ENCODE peak calls at places on chromosomes 16 and 17, in ten cellular contexts. One of them, this sample, is unnamed.

GRCh38 chr16:78668393-78668792 is 568.9 kb downstream of the WWOX start:
- DNase-seq in neural progenitor cell: no peak
- DNase-seq in A549: no peak
- DNase-seq in CD8-positive, alpha-beta T cell: no peak
- DNase-seq in colonic mucosa: no peak
- DNase-seq in heart right ventricle: no peak
- DNase-seq in heart left ventricle: no peak
- DNase-seq in H1: no peak
- DNase-seq in tibial nerve: no peak
- DNase-seq in left ventricle myocardium inferior: no peak
- DNase-seq in this sample: no peak

GRCh38 chr16:78731785-78732184 is 632.3 kb downstream of the WWOX start:
- DNase-seq in neural progenitor cell: no peak
- DNase-seq in A549: no peak
- DNase-seq in CD8-positive, alpha-beta T cell: no peak
- DNase-seq in colonic mucosa: no peak
- DNase-seq in heart right ventricle: no peak
- DNase-seq in heart left ventricle: no peak
- DNase-seq in H1: no peak
- DNase-seq in tibial nerve: no peak
- DNase-seq in left ventricle myocardium inferior: no peak
- DNase-seq in this sample: no peak

GRCh38 chr17:75774988-75775668 is 9.5 kb upstream of the UNK start:
- DNase-seq in neural progenitor cell: no peak
- DNase-seq in A549: no peak
- DNase-seq in CD8-positive, alpha-beta T cell: peak; percentile 36
- DNase-seq in colonic mucosa: no peak
- DNase-seq in heart right ventricle: no peak
- DNase-seq in heart left ventricle: no peak
- DNase-seq in H1: peak; percentile 57
- DNase-seq in tibial nerve: peak; percentile 8
- DNase-seq in left ventricle myocardium inferior: no peak
- DNase-seq in this sample: no peak

GRCh38 chr17:3658784-3659449 is 9.5 kb downstream of the TAX1BP3 start:
- DNase-seq in neural progenitor cell: no peak
- DNase-seq in A549: no peak
- DNase-seq in CD8-positive, alpha-beta T cell: no peak
- DNase-seq in colonic mucosa: no peak
- DNase-seq in heart right ventricle: no peak
- DNase-seq in heart left ventricle: no peak
- DNase-seq in H1: no peak
- DNase-seq in tibial nerve: no peak
- DNase-seq in left ventricle myocardium inferior: no peak
- DNase-seq in this sample: no peak

GRCh38 chr17:7587420-7587786 is 2.5 kb downstream of the SOX15 start:
- DNase-seq in neural progenitor cell: no peak
- DNase-seq in A549: no peak
- DNase-seq in CD8-positive, alpha-beta T cell: no peak
- DNase-seq in colonic mucosa: no peak
- DNase-seq in heart right ventricle: no peak
- DNase-seq in heart left ventricle: no peak
- DNase-seq in H1: no peak
- DNase-seq in tibial nerve: no peak
- DNase-seq in left ventricle myocardium inferior: no peak
- DNase-seq in this sample: no peak

GRCh38 chr16:51763072-51763658 is 612.1 kb upstream of the SALL1 start:
- DNase-seq in neural progenitor cell: peak; percentile 91
- DNase-seq in A549: no peak
- DNase-seq in CD8-positive, alpha-beta T cell: no peak
- DNase-seq in colonic mucosa: no peak
- DNase-seq in heart right ventricle: no peak
- DNase-seq in heart left ventricle: no peak
- DNase-seq in H1: no peak
- DNase-seq in tibial nerve: no peak
- DNase-seq in left ventricle myocardium inferior: no peak
- DNase-seq in this sample: no peak

GRCh38 chr17:1228752-1229353 is 41.4 kb upstream of the BHLHA9 start:
- DNase-seq in neural progenitor cell: peak; percentile 24
- DNase-seq in A549: no peak
- DNase-seq in CD8-positive, alpha-beta T cell: no peak
- DNase-seq in colonic mucosa: no peak
- DNase-seq in heart right ventricle: peak; percentile 22
- DNase-seq in heart left ventricle: no peak
- DNase-seq in H1: peak; percentile 60
- DNase-seq in tibial nerve: no peak
- DNase-seq in left ventricle myocardium inferior: no peak
- DNase-seq in this sample: no peak

GRCh38 chr16:26818393-26818792 is 248.3 kb upstream of the C16orf82 start:
- DNase-seq in neural progenitor cell: no peak
- DNase-seq in A549: no peak
- DNase-seq in CD8-positive, alpha-beta T cell: no peak
- DNase-seq in colonic mucosa: no peak
- DNase-seq in heart right ventricle: no peak
- DNase-seq in heart left ventricle: no peak
- DNase-seq in H1: no peak
- DNase-seq in tibial nerve: no peak
- DNase-seq in left ventricle myocardium inferior: no peak
- DNase-seq in this sample: no peak

GRCh38 chr16:76574651-76575050 is 297.4 kb downstream of the CNTNAP4 start:
- DNase-seq in neural progenitor cell: no peak
- DNase-seq in A549: peak; percentile 29
- DNase-seq in CD8-positive, alpha-beta T cell: no peak
- DNase-seq in colonic mucosa: no peak
- DNase-seq in heart right ventricle: no peak
- DNase-seq in heart left ventricle: no peak
- DNase-seq in H1: no peak
- DNase-seq in tibial nerve: no peak
- DNase-seq in left ventricle myocardium inferior: no peak
- DNase-seq in this sample: no peak

GRCh38 chr17:50903604-50904521 is 37.7 kb upstream of the TOB1 start:
- DNase-seq in neural progenitor cell: no peak
- DNase-seq in A549: no peak
- DNase-seq in CD8-positive, alpha-beta T cell: peak; percentile 66
- DNase-seq in colonic mucosa: no peak
- DNase-seq in heart right ventricle: no peak
- DNase-seq in heart left ventricle: no peak
- DNase-seq in H1: no peak
- DNase-seq in tibial nerve: no peak
- DNase-seq in left ventricle myocardium inferior: no peak
- DNase-seq in this sample: no peak

GRCh38 chr17:66540131-66540781 is 237.8 kb downstream of the PRKCA start:
- DNase-seq in neural progenitor cell: peak; percentile 69
- DNase-seq in A549: no peak
- DNase-seq in CD8-positive, alpha-beta T cell: no peak
- DNase-seq in colonic mucosa: no peak
- DNase-seq in heart right ventricle: peak; percentile 27
- DNase-seq in heart left ventricle: peak; percentile 69
- DNase-seq in H1: peak; percentile 59
- DNase-seq in tibial nerve: peak; percentile 53
- DNase-seq in left ventricle myocardium inferior: peak; percentile 35
- DNase-seq in this sample: no peak

GRCh38 chr17:78898075-78898836 is 4.7 kb downstream of the CEP295NL start:
- DNase-seq in neural progenitor cell: no peak
- DNase-seq in A549: no peak
- DNase-seq in CD8-positive, alpha-beta T cell: no peak
- DNase-seq in colonic mucosa: no peak
- DNase-seq in heart right ventricle: no peak
- DNase-seq in heart left ventricle: no peak
- DNase-seq in H1: no peak
- DNase-seq in tibial nerve: no peak
- DNase-seq in left ventricle myocardium inferior: no peak
- DNase-seq in this sample: no peak

GRCh38 chr16:28974007-28974436 is 556 bp upstream of the SPNS1 start:
- DNase-seq in neural progenitor cell: peak; percentile 88
- DNase-seq in A549: peak; percentile 73
- DNase-seq in CD8-positive, alpha-beta T cell: no peak
- DNase-seq in colonic mucosa: peak; percentile 65
- DNase-seq in heart right ventricle: peak; percentile 51
- DNase-seq in heart left ventricle: no peak
- DNase-seq in H1: peak; percentile 71
- DNase-seq in tibial nerve: no peak
- DNase-seq in left ventricle myocardium inferior: peak; percentile 40
- DNase-seq in this sample: no peak

GRCh38 chr17:55444471-55445441 is 23.1 kb upstream of the MMD start:
- DNase-seq in neural progenitor cell: peak; percentile 13
- DNase-seq in A549: peak; percentile 50
- DNase-seq in CD8-positive, alpha-beta T cell: no peak
- DNase-seq in colonic mucosa: peak; percentile 31
- DNase-seq in heart right ventricle: no peak
- DNase-seq in heart left ventricle: no peak
- DNase-seq in H1: no peak
- DNase-seq in tibial nerve: no peak
- DNase-seq in left ventricle myocardium inferior: no peak
- DNase-seq in this sample: no peak

GRCh38 chr16:57262841-57263584 is 18.0 kb downstream of the ARL2BP start:
- DNase-seq in neural progenitor cell: no peak
- DNase-seq in A549: no peak
- DNase-seq in CD8-positive, alpha-beta T cell: no peak
- DNase-seq in colonic mucosa: no peak
- DNase-seq in heart right ventricle: no peak
- DNase-seq in heart left ventricle: peak; percentile 21
- DNase-seq in H1: no peak
- DNase-seq in tibial nerve: no peak
- DNase-seq in left ventricle myocardium inferior: no peak
- DNase-seq in this sample: no peak

GRCh38 chr17:48301002-48301401 is 129.0 kb downstream of the SKAP1 start:
- DNase-seq in neural progenitor cell: no peak
- DNase-seq in A549: no peak
- DNase-seq in CD8-positive, alpha-beta T cell: no peak
- DNase-seq in colonic mucosa: no peak
- DNase-seq in heart right ventricle: no peak
- DNase-seq in heart left ventricle: no peak
- DNase-seq in H1: no peak
- DNase-seq in tibial nerve: no peak
- DNase-seq in left ventricle myocardium inferior: no peak
- DNase-seq in this sample: no peak

GRCh38 chr16:31354394-31355291 is at the start of gene ITGAX:
- DNase-seq in neural progenitor cell: no peak
- DNase-seq in A549: peak; percentile 49
- DNase-seq in CD8-positive, alpha-beta T cell: peak; percentile 63
- DNase-seq in colonic mucosa: peak; percentile 49
- DNase-seq in heart right ventricle: no peak
- DNase-seq in heart left ventricle: peak; percentile 80
- DNase-seq in H1: no peak
- DNase-seq in tibial nerve: no peak
- DNase-seq in left ventricle myocardium inferior: peak; percentile 54
- DNase-seq in this sample: no peak

GRCh38 chr16:30551781-30552180 is 6.4 kb downstream of the ZNF764 start:
- DNase-seq in neural progenitor cell: no peak
- DNase-seq in A549: no peak
- DNase-seq in CD8-positive, alpha-beta T cell: peak; percentile 70
- DNase-seq in colonic mucosa: no peak
- DNase-seq in heart right ventricle: no peak
- DNase-seq in heart left ventricle: no peak
- DNase-seq in H1: no peak
- DNase-seq in tibial nerve: no peak
- DNase-seq in left ventricle myocardium inferior: no peak
- DNase-seq in this sample: no peak

GRCh38 chr17:64156670-64157069 is 26.7 kb upstream of the ERN1 start:
- DNase-seq in neural progenitor cell: peak; percentile 21
- DNase-seq in A549: no peak
- DNase-seq in CD8-positive, alpha-beta T cell: no peak
- DNase-seq in colonic mucosa: no peak
- DNase-seq in heart right ventricle: peak; percentile 34
- DNase-seq in heart left ventricle: no peak
- DNase-seq in H1: no peak
- DNase-seq in tibial nerve: no peak
- DNase-seq in left ventricle myocardium inferior: no peak
- DNase-seq in this sample: no peak
- H3K27ac ChIP-seq in neural progenitor cell: no peak overlapping the region
- H3K27ac ChIP-seq in A549: no peak overlapping the region
- H3K27ac ChIP-seq in CD8-positive, alpha-beta T cell: no peak overlapping the region
- H3K27ac ChIP-seq in colonic mucosa: no peak overlapping the region
- H3K27ac ChIP-seq in heart right ventricle: peak overlapping the region; percentile 90
- H3K27ac ChIP-seq in heart left ventricle: peak overlapping the region; percentile 94
- H3K27ac ChIP-seq in H1: no peak overlapping the region
- H3K27ac ChIP-seq in tibial nerve: peak overlapping the region; percentile 71
- H3K27ac ChIP-seq in left ventricle myocardium inferior: peak overlapping the region; percentile 96
- H3K27ac ChIP-seq in this sample: peak overlapping the region; percentile 45

DNA sequence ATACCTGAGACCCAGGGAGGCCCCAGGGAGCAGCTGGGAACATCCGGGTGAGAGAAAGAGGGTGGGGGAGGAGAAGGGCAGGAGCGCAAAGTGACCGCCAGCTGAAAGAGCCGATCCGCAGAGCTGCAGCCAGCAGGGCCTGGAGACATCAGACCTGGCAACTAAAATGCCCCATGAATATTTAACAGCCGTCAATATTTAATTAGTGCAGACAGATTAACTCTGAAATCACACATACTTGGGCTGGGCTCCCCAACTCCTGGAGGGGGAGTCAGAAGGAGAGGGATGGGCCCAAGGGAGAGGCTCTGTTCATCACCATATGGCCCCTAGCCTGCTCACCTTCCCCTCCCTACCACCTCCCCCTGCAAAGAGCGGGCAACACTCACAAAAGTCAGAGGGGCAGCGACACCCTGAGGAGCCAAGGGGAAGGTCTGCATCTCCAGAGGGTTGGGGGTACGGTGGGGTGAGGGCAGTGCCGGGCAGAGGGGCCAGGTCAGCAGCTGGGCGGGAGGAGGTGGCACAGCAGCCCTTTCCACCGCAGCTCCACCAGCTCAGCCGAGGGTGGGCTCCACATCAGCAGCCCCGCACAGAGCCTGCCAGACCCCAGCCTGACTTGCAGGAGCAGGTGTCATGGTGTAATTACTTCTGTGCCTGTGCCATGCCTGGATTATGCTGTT is 61.9 kb upstream of the CCL1 start:
- DNase-seq in neural progenitor cell: peak; percentile 31
- DNase-seq in A549: no peak
- DNase-seq in CD8-positive, alpha-beta T cell: no peak
- DNase-seq in colonic mucosa: no peak
- DNase-seq in heart right ventricle: no peak
- DNase-seq in heart left ventricle: no peak
- DNase-seq in H1: peak; percentile 63
- DNase-seq in tibial nerve: no peak
- DNase-seq in left ventricle myocardium inferior: no peak
- DNase-seq in this sample: no peak
- TF ChIP-seq CTCF in neural progenitor cell: peak; percentile 40
- TF ChIP-seq CTCF in A549: no peak
- TF ChIP-seq CTCF in CD8-positive, alpha-beta T cell: no peak
- TF ChIP-seq CTCF in colonic mucosa: no peak
- TF ChIP-seq CTCF in heart right ventricle: no peak
- TF ChIP-seq CTCF in heart left ventricle: no peak
- TF ChIP-seq CTCF in H1: peak; percentile 60
- TF ChIP-seq CTCF in tibial nerve: no peak
- TF ChIP-seq CTCF in left ventricle myocardium inferior: no peak
- TF ChIP-seq CTCF in this sample: no peak

GRCh38 chr17:42306385-42306667 is 18.0 kb downstream of the STAT5A start:
- DNase-seq in neural progenitor cell: no peak
- DNase-seq in A549: no peak
- DNase-seq in CD8-positive, alpha-beta T cell: no peak
- DNase-seq in colonic mucosa: no peak
- DNase-seq in heart right ventricle: no peak
- DNase-seq in heart left ventricle: no peak
- DNase-seq in H1: no peak
- DNase-seq in tibial nerve: no peak
- DNase-seq in left ventricle myocardium inferior: no peak
- DNase-seq in this sample: no peak
- H3K27ac ChIP-seq in neural progenitor cell: no peak overlapping the region
- H3K27ac ChIP-seq in A549: no peak overlapping the region
- H3K27ac ChIP-seq in CD8-positive, alpha-beta T cell: no peak overlapping the region
- H3K27ac ChIP-seq in colonic mucosa: no peak overlapping the region
- H3K27ac ChIP-seq in heart right ventricle: no peak overlapping the region
- H3K27ac ChIP-seq in heart left ventricle: no peak overlapping the region
- H3K27ac ChIP-seq in H1: no peak overlapping the region
- H3K27ac ChIP-seq in tibial nerve: no peak overlapping the region
- H3K27ac ChIP-seq in left ventricle myocardium inferior: no peak overlapping the region
- H3K27ac ChIP-seq in this sample: no peak overlapping the region

GRCh38 chr16:86085795-86086194 is 186.8 kb downstream of the IRF8 start:
- DNase-seq in neural progenitor cell: no peak
- DNase-seq in A549: no peak
- DNase-seq in CD8-positive, alpha-beta T cell: no peak
- DNase-seq in colonic mucosa: no peak
- DNase-seq in heart right ventricle: no peak
- DNase-seq in heart left ventricle: no peak
- DNase-seq in H1: no peak
- DNase-seq in tibial nerve: peak; percentile 7
- DNase-seq in left ventricle myocardium inferior: no peak
- DNase-seq in this sample: no peak
- TF ChIP-seq CTCF in neural progenitor cell: no peak
- TF ChIP-seq CTCF in A549: no peak
- TF ChIP-seq CTCF in CD8-positive, alpha-beta T cell: no peak
- TF ChIP-seq CTCF in colonic mucosa: no peak
- TF ChIP-seq CTCF in heart right ventricle: no peak
- TF ChIP-seq CTCF in heart left ventricle: no peak
- TF ChIP-seq CTCF in H1: no peak
- TF ChIP-seq CTCF in tibial nerve: no peak
- TF ChIP-seq CTCF in left ventricle myocardium inferior: no peak
- TF ChIP-seq CTCF in this sample: no peak

This sample was measured in esophagus squamous epithelium.